ENCODE peak calls at places on chromosomes 3 and 15, in ten cellular contexts. C is activated CD8-positive, alpha-beta memory T cell treated with anti-CD3 and anti-CD28 coated beads, Interleukin-2, amount 10 ng/mL, durations not matched to agents 7 days and 5 days; O is Kasumi-1; J is GM20000; L is T1000; R is ovary; U is nephron progenitor cell; Z is HTR-8/SVneo; T is astrocyte; N is GM10248. H is an unnamed sample.

GRCh38 chr3:56769125-56769709 is 32.5 kb downstream of the ARHGEF3 start:
- DNase-seq in C (no peak), O (no peak), J (no peak), L (no peak), R (no peak), U (no peak), Z (no peak), T (no peak), N (no peak), H (no peak)

GRCh38 chr3:74845086-74845485 is 230.6 kb upstream of the CNTN3 start:
- DNase-seq in C (no peak), O (no peak), J (no peak), L (no peak), R (no peak), U (no peak), Z (no peak), T (no peak), N (no peak), H (no peak)

GRCh38 chr3:127005864-127006500 is 23.1 kb downstream of the PLXNA1 start:
- DNase-seq in C (no peak), O (no peak), J (no peak), L (no peak), R (no peak), U (no peak), Z (peak), T (peak), N (no peak), H (no peak)

GRCh38 chr3:105564546-105565288 is 198.0 kb downstream of the ALCAM start:
- DNase-seq in C (no peak), O (no peak), J (no peak), L (no peak), R (no peak), U (no peak), Z (no peak), T (no peak), N (no peak), H (no peak)

GRCh38 chr3:87270908-87271727 is 5.3 kb downstream of the POU1F1 start:
- DNase-seq in C (no peak), O (peak), J (no peak), L (no peak), R (no peak), U (no peak), Z (no peak), T (no peak), N (no peak), H (no peak)

GRCh38 chr3:48563382-48563918 is at the start of gene UCN2:
- DNase-seq in C (no peak), O (peak), J (no peak), L (peak), R (no peak), U (no peak), Z (no peak), T (no peak), N (no peak), H (no peak)

GRCh38 chr3:180855364-180855763 is 57.1 kb upstream of the FXR1 start:
- DNase-seq in C (no peak), O (peak), J (no peak), L (no peak), R (no peak), U (no peak), Z (no peak), T (no peak), N (no peak), H (no peak)

GRCh38 chr3:43394071-43394501 is 107.7 kb downstream of the SNRK start:
- DNase-seq in C (no peak), O (peak), J (no peak), L (no peak), R (peak), U (no peak), Z (no peak), T (peak), N (no peak), H (no peak)

GRCh38 chr15:59676565-59676964 is 12.6 kb downstream of the BNIP2 start:
- DNase-seq in C (no peak), O (no peak), J (no peak), L (no peak), R (no peak), U (no peak), Z (no peak), T (no peak), N (no peak), H (no peak)

GRCh38 chr3:38347421-38348200 is 1.0 kb downstream of the XYLB start:
- DNase-seq in C (no peak), O (no peak), J (no peak), L (no peak), R (no peak), U (no peak), Z (no peak), T (no peak), N (no peak), H (no peak)